ENCODE peak calls at places on chromosome 12, in ten cellular contexts. P is amygdala; U is SW 1271; W is GM04504; Y is NCI-H774; I is aorta; H is AML-193; D is T-helper 2 cell; X is activated gamma-delta T cell treated with anti-CD3 and anti-CD28 coated beads, Interleukin-2, amount 50 U/mL, for 16 hours; V is GM12878. K is an unnamed sample.

GRCh38 chr12:85057370-85057963 is 21.3 kb downstream of the LRRIQ1 start:
- DNase-seq in V (no peak), P (no peak), H (peak), X (no peak), D (no peak), W (peak), I (no peak), Y (peak), U (peak), K (no peak)

GRCh38 chr12:95687937-95688336 is 102.6 kb downstream of the NTN4 start:
- DNase-seq in W (no peak), V (no peak), U (no peak), P (no peak), D (no peak), H (no peak), I (no peak), Y (no peak), X (no peak), K (no peak)

GRCh38 chr12:5254703-5255102 is 177.2 kb upstream of the NTF3 start:
- DNase-seq in P (no peak), H (no peak), W (no peak), U (no peak), I (no peak), D (no peak), Y (no peak), V (no peak), X (no peak), K (no peak)

GRCh38 chr12:109760930-109761630 is 47.5 kb downstream of the FAM222A start:
- DNase-seq in I (peak), W (no peak), P (no peak), U (no peak), V (no peak), Y (no peak), X (no peak), D (no peak), H (no peak), K (no peak)

GRCh38 chr12:76464636-76465166 is 94.9 kb downstream of the OSBPL8 start:
- DNase-seq in V (no peak), H (no peak), D (no peak), Y (no peak), P (no peak), W (no peak), X (no peak), U (no peak), I (no peak), K (no peak)

GRCh38 chr12:115611477-115611876 is 666.0 kb downstream of the MED13L start:
- DNase-seq in X (no peak), V (no peak), D (no peak), P (no peak), W (no peak), U (no peak), I (no peak), H (no peak), Y (no peak), K (no peak)

GRCh38 chr12:6178981-6179761 is 21.0 kb upstream of the CD9 start:
- DNase-seq in W (no peak), Y (no peak), P (no peak), I (no peak), V (no peak), H (no peak), U (no peak), D (no peak), X (no peak), K (no peak)

GRCh38 chr12:3538691-3539030 is 47.7 kb downstream of the PRMT8 start:
- DNase-seq in P (no peak), W (no peak), U (no peak), D (no peak), I (no peak), X (no peak), V (no peak), H (no peak), Y (peak), K (no peak)

GRCh38 chr12:30822385-30823139 is 67.8 kb upstream of the CAPRIN2 start:
- DNase-seq in P (peak), W (peak), X (no peak), V (no peak), U (no peak), I (peak), Y (peak), D (no peak), H (no peak), K (peak)

GRCh38 chr12:68113644-68114043 is 45.9 kb downstream of the IFNG start:
- DNase-seq in P (no peak), X (peak), W (no peak), V (no peak), Y (no peak), D (no peak), H (no peak), U (no peak), I (no peak), K (no peak)

GRCh38 chr12:46669720-46670119 is 156.1 kb downstream of the SLC38A4 start:
- DNase-seq in V (no peak), I (no peak), X (no peak), U (no peak), H (no peak), Y (no peak), D (no peak), W (no peak), P (no peak), K (no peak)

GRCh38 chr12:47222960-47223847 is 143.4 kb upstream of the AMIGO2 start:
- DNase-seq in Y (peak), I (no peak), H (no peak), X (no peak), D (no peak), W (no peak), P (no peak), U (no peak), V (no peak), K (no peak)

GRCh38 chr12:6273209-6273928 is 37.1 kb upstream of the PLEKHG6 start:
- DNase-seq in U (no peak), D (no peak), X (no peak), I (peak), H (no peak), W (no peak), V (no peak), Y (no peak), P (no peak), K (no peak)

GRCh38 chr12:107349839-107350238 is 256.5 kb upstream of the CRY1 start:
- DNase-seq in H (no peak), D (no peak), I (no peak), V (no peak), Y (no peak), U (no peak), P (no peak), X (no peak), W (no peak), K (no peak)

GRCh38 chr12:85373045-85373444 is 93.0 kb downstream of the ALX1 start:
- DNase-seq in X (no peak), Y (no peak), H (no peak), D (no peak), P (no peak), W (no peak), U (no peak), I (no peak), V (no peak), K (no peak)

GRCh38 chr12:8037046-8037663 is 4.6 kb downstream of the FOXJ2 start:
- DNase-seq in U (no peak), W (no peak), P (no peak), Y (no peak), I (no peak), H (peak), D (no peak), X (no peak), V (no peak), K (no peak)

GRCh38 chr12:54352022-54352531 is 12.2 kb downstream of the GPR84 start:
- DNase-seq in U (no peak), I (peak), D (no peak), P (peak), Y (peak), H (no peak), V (no peak), W (no peak), X (peak), K (no peak)

GRCh38 chr12:85834378-85834777 is 1.8 kb downstream of the RASSF9 start:
- DNase-seq in H (no peak), P (no peak), D (no peak), W (no peak), U (no peak), V (no peak), X (no peak), Y (no peak), I (no peak), K (no peak)

GRCh38 chr12:22684526-22685118 is 59.7 kb downstream of the ETNK1 start:
- DNase-seq in H (peak), Y (peak), I (no peak), U (peak), W (no peak), V (peak), X (no peak), D (no peak), P (no peak), K (no peak)

GRCh38 chr12:116773276-116773731 is 35.2 kb downstream of the RNFT2 start:
- DNase-seq in H (peak), P (no peak), W (peak), U (peak), V (no peak), D (no peak), Y (no peak), X (no peak), I (peak), K (no peak)

GRCh38 chr12:88242161-88242925 is 100.2 kb downstream of the TMTC3 start:
- DNase-seq in Y (no peak), D (no peak), P (no peak), V (no peak), U (peak), W (peak), I (no peak), X (no peak), H (no peak), K (no peak)

GRCh38 chr12:118685983-118686607 is 295.2 kb upstream of the SRRM4 start:
- DNase-seq in D (no peak), U (no peak), W (no peak), I (no peak), H (no peak), V (no peak), X (no peak), Y (no peak), P (no peak), K (no peak)

GRCh38 chr12:57138526-57139272 is 8.7 kb downstream of the LRP1-AS start:
- DNase-seq in U (no peak), X (no peak), I (peak), H (no peak), D (no peak), Y (no peak), V (no peak), W (no peak), P (no peak), K (no peak)

GRCh38 chr12:125330645-125331341 is 265.6 kb downstream of the AACS start:
- DNase-seq in Y (peak), P (peak), V (no peak), X (peak), U (peak), D (peak), H (no peak), W (no peak), I (peak), K (peak)

K was measured in CD4-positive, alpha-beta T cell.